ENCODE peak calls at places on chromosomes 16 and 17, in eight cellular contexts. One of them, this sample, is unnamed.

GRCh38 chr16:29705030-29705429 is 26.1 kb downstream of the QPRT start:
- DNase-seq in CD4-positive, alpha-beta T cell: no peak
- DNase-seq in AML-193: no peak
- DNase-seq in dorsolateral prefrontal cortex: no peak
- DNase-seq in hypothalamus: no peak
- DNase-seq in M059J: no peak
- DNase-seq in amniotic epithelial cell: no peak
- DNase-seq in GM04503: no peak
- DNase-seq in this sample: no peak

GRCh38 chr17:73188011-73188410 is 4.8 kb upstream of the COG1 start:
- DNase-seq in AML-193: no peak
- DNase-seq in GM04503: no peak
- DNase-seq in hypothalamus: no peak
- DNase-seq in M059J: no peak
- DNase-seq in CD4-positive, alpha-beta T cell: no peak
- DNase-seq in dorsolateral prefrontal cortex: no peak
- DNase-seq in amniotic epithelial cell: peak
- DNase-seq in this sample: no peak

GRCh38 chr17:82103588-82104451 is 5.8 kb upstream of the FASN start:
- DNase-seq in CD4-positive, alpha-beta T cell: no peak
- DNase-seq in dorsolateral prefrontal cortex: peak
- DNase-seq in M059J: no peak
- DNase-seq in amniotic epithelial cell: peak
- DNase-seq in GM04503: no peak
- DNase-seq in AML-193: no peak
- DNase-seq in hypothalamus: peak
- DNase-seq in this sample: peak

GRCh38 chr16:4306439-4307214 is 9.2 kb upstream of the GLIS2 start:
- DNase-seq in GM04503: no peak
- DNase-seq in dorsolateral prefrontal cortex: no peak
- DNase-seq in AML-193: no peak
- DNase-seq in amniotic epithelial cell: no peak
- DNase-seq in CD4-positive, alpha-beta T cell: peak
- DNase-seq in M059J: no peak
- DNase-seq in hypothalamus: no peak
- DNase-seq in this sample: no peak

GRCh38 chr16:57316390-57317017 is 32.0 kb upstream of the PLLP start:
- DNase-seq in GM04503: peak
- DNase-seq in hypothalamus: no peak
- DNase-seq in AML-193: no peak
- DNase-seq in dorsolateral prefrontal cortex: no peak
- DNase-seq in M059J: peak
- DNase-seq in amniotic epithelial cell: peak
- DNase-seq in CD4-positive, alpha-beta T cell: no peak
- DNase-seq in this sample: no peak

GRCh38 chr17:67469208-67469980 is 92.3 kb downstream of the PITPNC1 start:
- DNase-seq in hypothalamus: no peak
- DNase-seq in AML-193: no peak
- DNase-seq in GM04503: no peak
- DNase-seq in dorsolateral prefrontal cortex: no peak
- DNase-seq in CD4-positive, alpha-beta T cell: no peak
- DNase-seq in amniotic epithelial cell: peak
- DNase-seq in M059J: peak
- DNase-seq in this sample: no peak

GRCh38 chr17:37220609-37220953 is 155.2 kb upstream of the C17orf78 start:
- DNase-seq in CD4-positive, alpha-beta T cell: no peak
- DNase-seq in AML-193: peak
- DNase-seq in amniotic epithelial cell: peak
- DNase-seq in GM04503: no peak
- DNase-seq in M059J: peak
- DNase-seq in hypothalamus: no peak
- DNase-seq in dorsolateral prefrontal cortex: peak
- DNase-seq in this sample: no peak

GRCh38 chr16:83842755-83843507 is 35.2 kb downstream of the HSBP1 start:
- DNase-seq in GM04503: no peak
- DNase-seq in amniotic epithelial cell: peak
- DNase-seq in CD4-positive, alpha-beta T cell: no peak
- DNase-seq in AML-193: peak
- DNase-seq in M059J: no peak
- DNase-seq in dorsolateral prefrontal cortex: no peak
- DNase-seq in hypothalamus: no peak
- DNase-seq in this sample: no peak

GRCh38 chr17:37483311-37484039 is 6.2 kb upstream of the DUSP14 start:
- DNase-seq in dorsolateral prefrontal cortex: no peak
- DNase-seq in GM04503: peak
- DNase-seq in hypothalamus: no peak
- DNase-seq in amniotic epithelial cell: peak
- DNase-seq in CD4-positive, alpha-beta T cell: no peak
- DNase-seq in AML-193: no peak
- DNase-seq in M059J: peak
- DNase-seq in this sample: no peak

GRCh38 chr16:3819741-3820724 is 60.5 kb downstream of the CREBBP start:
- DNase-seq in hypothalamus: no peak
- DNase-seq in M059J: peak
- DNase-seq in dorsolateral prefrontal cortex: no peak
- DNase-seq in amniotic epithelial cell: peak
- DNase-seq in CD4-positive, alpha-beta T cell: no peak
- DNase-seq in AML-193: no peak
- DNase-seq in GM04503: peak
- DNase-seq in this sample: peak

GRCh38 chr16:1213231-1213630 is 11.8 kb downstream of the TPSG1 start:
- DNase-seq in CD4-positive, alpha-beta T cell: no peak
- DNase-seq in AML-193: no peak
- DNase-seq in hypothalamus: no peak
- DNase-seq in GM04503: no peak
- DNase-seq in amniotic epithelial cell: no peak
- DNase-seq in dorsolateral prefrontal cortex: no peak
- DNase-seq in M059J: no peak
- DNase-seq in this sample: no peak

GRCh38 chr17:1714980-1715802 is 5.0 kb upstream of the TLCD2 start:
- DNase-seq in hypothalamus: peak
- DNase-seq in amniotic epithelial cell: peak
- DNase-seq in GM04503: peak
- DNase-seq in CD4-positive, alpha-beta T cell: peak
- DNase-seq in dorsolateral prefrontal cortex: no peak
- DNase-seq in M059J: peak
- DNase-seq in AML-193: no peak
- DNase-seq in this sample: no peak

GRCh38 chr17:43079578-43080302 is 45.4 kb downstream of the BRCA1 start:
- DNase-seq in amniotic epithelial cell: no peak
- DNase-seq in GM04503: no peak
- DNase-seq in dorsolateral prefrontal cortex: no peak
- DNase-seq in AML-193: no peak
- DNase-seq in M059J: no peak
- DNase-seq in CD4-positive, alpha-beta T cell: no peak
- DNase-seq in hypothalamus: no peak
- DNase-seq in this sample: no peak

This sample was measured in LNCaP clone FGC.